ENCODE peak calls at places on chromosomes 7 and 10, in six cellular contexts. One of them, this sample, is unnamed.

GRCh38 chr10:60434418-60435046 is 44.9 kb upstream of the ANK3 start:
- DNase-seq in HFF-Myc: peak
- DNase-seq in activated T-cell treated with anti-CD3 and anti-CD28 coated beads for 1 hour: no peak
- DNase-seq in Kasumi-1: peak
- DNase-seq in iPS DF 6.9: no peak
- DNase-seq in cardiac muscle cell: peak
- DNase-seq in this sample: no peak

GRCh38 chr10:118041316-118041715 is 5.4 kb downstream of the RAB11FIP2 start:
- DNase-seq in HFF-Myc: no peak
- DNase-seq in activated T-cell treated with anti-CD3 and anti-CD28 coated beads for 1 hour: no peak
- DNase-seq in Kasumi-1: no peak
- DNase-seq in iPS DF 6.9: no peak
- DNase-seq in cardiac muscle cell: no peak
- DNase-seq in this sample: no peak

GRCh38 chr10:69408318-69409175 is 8.2 kb downstream of the TACR2 start:
- DNase-seq in HFF-Myc: peak
- DNase-seq in activated T-cell treated with anti-CD3 and anti-CD28 coated beads for 1 hour: peak
- DNase-seq in Kasumi-1: peak
- DNase-seq in iPS DF 6.9: no peak
- DNase-seq in cardiac muscle cell: peak
- DNase-seq in this sample: peak

GRCh38 chr10:120732643-120733313 is 118.4 kb upstream of the WDR11 start:
- DNase-seq in HFF-Myc: no peak
- DNase-seq in activated T-cell treated with anti-CD3 and anti-CD28 coated beads for 1 hour: no peak
- DNase-seq in Kasumi-1: peak
- DNase-seq in iPS DF 6.9: no peak
- DNase-seq in cardiac muscle cell: peak
- DNase-seq in this sample: no peak

GRCh38 chr7:44735403-44736165 is 13.1 kb upstream of the ZMIZ2 start:
- DNase-seq in HFF-Myc: peak
- DNase-seq in activated T-cell treated with anti-CD3 and anti-CD28 coated beads for 1 hour: no peak
- DNase-seq in Kasumi-1: peak
- DNase-seq in iPS DF 6.9: no peak
- DNase-seq in cardiac muscle cell: no peak
- DNase-seq in this sample: no peak

GRCh38 chr10:129774082-129774735 is 189.9 kb downstream of the EBF3 start:
- DNase-seq in HFF-Myc: no peak
- DNase-seq in activated T-cell treated with anti-CD3 and anti-CD28 coated beads for 1 hour: no peak
- DNase-seq in Kasumi-1: no peak
- DNase-seq in iPS DF 6.9: no peak
- DNase-seq in cardiac muscle cell: no peak
- DNase-seq in this sample: no peak

GRCh38 chr7:72292794-72293193 is 119.3 kb downstream of the CALN1 start:
- DNase-seq in HFF-Myc: no peak
- DNase-seq in activated T-cell treated with anti-CD3 and anti-CD28 coated beads for 1 hour: no peak
- DNase-seq in Kasumi-1: no peak
- DNase-seq in iPS DF 6.9: no peak
- DNase-seq in cardiac muscle cell: no peak
- DNase-seq in this sample: no peak

GRCh38 chr10:126384269-126384873 is 3.9 kb downstream of the ADAM12 start:
- DNase-seq in HFF-Myc: no peak
- DNase-seq in activated T-cell treated with anti-CD3 and anti-CD28 coated beads for 1 hour: no peak
- DNase-seq in Kasumi-1: no peak
- DNase-seq in iPS DF 6.9: no peak
- DNase-seq in cardiac muscle cell: no peak
- DNase-seq in this sample: no peak

GRCh38 chr10:53909791-53910190 is 891.2 kb downstream of the PCDH15 start:
- DNase-seq in HFF-Myc: no peak
- DNase-seq in activated T-cell treated with anti-CD3 and anti-CD28 coated beads for 1 hour: no peak
- DNase-seq in Kasumi-1: no peak
- DNase-seq in iPS DF 6.9: no peak
- DNase-seq in cardiac muscle cell: no peak
- DNase-seq in this sample: no peak

GRCh38 chr7:128099204-128099671 is 68.0 kb upstream of the LRRC4 start:
- DNase-seq in HFF-Myc: no peak
- DNase-seq in activated T-cell treated with anti-CD3 and anti-CD28 coated beads for 1 hour: no peak
- DNase-seq in Kasumi-1: no peak
- DNase-seq in iPS DF 6.9: no peak
- DNase-seq in cardiac muscle cell: no peak
- DNase-seq in this sample: no peak

GRCh38 chr7:39700932-39701331 is 77.6 kb downstream of the RALA start:
- DNase-seq in HFF-Myc: no peak
- DNase-seq in activated T-cell treated with anti-CD3 and anti-CD28 coated beads for 1 hour: no peak
- DNase-seq in Kasumi-1: peak
- DNase-seq in iPS DF 6.9: no peak
- DNase-seq in cardiac muscle cell: no peak
- DNase-seq in this sample: peak

GRCh38 chr10:13823046-13823711 is 236.4 kb downstream of the PRPF18 start:
- DNase-seq in HFF-Myc: no peak
- DNase-seq in activated T-cell treated with anti-CD3 and anti-CD28 coated beads for 1 hour: no peak
- DNase-seq in Kasumi-1: no peak
- DNase-seq in iPS DF 6.9: no peak
- DNase-seq in cardiac muscle cell: no peak
- DNase-seq in this sample: no peak

GRCh38 chr10:28592953-28593352 is 60.0 kb downstream of the WAC start:
- DNase-seq in HFF-Myc: no peak
- DNase-seq in activated T-cell treated with anti-CD3 and anti-CD28 coated beads for 1 hour: no peak
- DNase-seq in Kasumi-1: peak
- DNase-seq in iPS DF 6.9: no peak
- DNase-seq in cardiac muscle cell: no peak
- DNase-seq in this sample: no peak

GRCh38 chr7:100219271-100219737 is 445 bp upstream of the PVRIG start:
- DNase-seq in HFF-Myc: no peak
- DNase-seq in activated T-cell treated with anti-CD3 and anti-CD28 coated beads for 1 hour: no peak
- DNase-seq in Kasumi-1: no peak
- DNase-seq in iPS DF 6.9: no peak
- DNase-seq in cardiac muscle cell: no peak
- DNase-seq in this sample: no peak

GRCh38 chr10:57593983-57594573 is 673.6 kb downstream of the IPMK start:
- DNase-seq in HFF-Myc: no peak
- DNase-seq in activated T-cell treated with anti-CD3 and anti-CD28 coated beads for 1 hour: no peak
- DNase-seq in Kasumi-1: peak
- DNase-seq in iPS DF 6.9: no peak
- DNase-seq in cardiac muscle cell: no peak
- DNase-seq in this sample: no peak

GRCh38 chr7:44259547-44260457 is 59.0 kb downstream of the YKT6 start:
- DNase-seq in HFF-Myc: peak
- DNase-seq in activated T-cell treated with anti-CD3 and anti-CD28 coated beads for 1 hour: no peak
- DNase-seq in Kasumi-1: no peak
- DNase-seq in iPS DF 6.9: no peak
- DNase-seq in cardiac muscle cell: no peak
- DNase-seq in this sample: no peak